ENCODE peak calls at places on chromosome 1, in eight cellular contexts. V is IMR-90; X is tibial nerve; S is BJ; Z is uterus; T is body of pancreas; G is CD4-positive, alpha-beta memory T cell; Y is AG04449. H is an unnamed sample.
A peak's percentile ranks its signal among the peaks of the same experiment; 100 is the strongest.

GRCh38 chr1:120179420-120180348 is 3.4 kb upstream of the SEC22B start:
- DNase-seq in T (peak; percentile 14), V (peak; percentile 90), G (no peak), S (peak; percentile 17), Z (peak; percentile 43), Y (peak; percentile 66), X (no peak), H (peak; percentile 14)

GRCh38 chr1:41366428-41367101 is 5.3 kb downstream of the FOXO6 start:
- DNase-seq in G (peak; percentile 55), Y (no peak), Z (no peak), V (no peak), X (no peak), T (peak; percentile 41), S (no peak), H (peak; percentile 17)

GRCh38 chr1:167263344-167263743 is 42.7 kb downstream of the POU2F1 start:
- DNase-seq in S (no peak), X (no peak), T (no peak), V (no peak), G (no peak), Z (no peak), Y (no peak), H (no peak)

GRCh38 chr1:183443025-183443424 is 24.8 kb upstream of the NMNAT2 start:
- DNase-seq in Z (no peak), S (no peak), T (no peak), X (no peak), V (no peak), Y (no peak), G (no peak), H (no peak)

GRCh38 chr1:110645172-110645571 is 29.6 kb downstream of the KCNA3 start:
- DNase-seq in Z (no peak), T (no peak), Y (no peak), G (no peak), S (no peak), X (no peak), V (no peak), H (no peak)

GRCh38 chr1:6783956-6784559 is 1.2 kb upstream of the CAMTA1 start:
- DNase-seq in V (no peak), G (no peak), T (no peak), S (no peak), Y (no peak), Z (no peak), X (no peak), H (no peak)

GRCh38 chr1:47894718-47895393 is 102.3 kb downstream of the TRABD2B start:
- DNase-seq in X (no peak), S (no peak), G (no peak), Y (no peak), Z (no peak), T (no peak), V (peak; percentile 4), H (peak; percentile 94)

GRCh38 chr1:94418664-94419655 is 771 bp downstream of the ABCD3 start:
- DNase-seq in S (no peak), T (peak; percentile 60), V (peak; percentile 24), G (no peak), Y (no peak), Z (peak; percentile 51), X (peak; percentile 51), H (peak; percentile 64)

GRCh38 chr1:225777058-225777582 is 506 bp upstream of the SRP9 start:
- DNase-seq in Y (no peak), T (no peak), G (no peak), X (no peak), Z (no peak), V (no peak), S (no peak), H (no peak)

DNA sequence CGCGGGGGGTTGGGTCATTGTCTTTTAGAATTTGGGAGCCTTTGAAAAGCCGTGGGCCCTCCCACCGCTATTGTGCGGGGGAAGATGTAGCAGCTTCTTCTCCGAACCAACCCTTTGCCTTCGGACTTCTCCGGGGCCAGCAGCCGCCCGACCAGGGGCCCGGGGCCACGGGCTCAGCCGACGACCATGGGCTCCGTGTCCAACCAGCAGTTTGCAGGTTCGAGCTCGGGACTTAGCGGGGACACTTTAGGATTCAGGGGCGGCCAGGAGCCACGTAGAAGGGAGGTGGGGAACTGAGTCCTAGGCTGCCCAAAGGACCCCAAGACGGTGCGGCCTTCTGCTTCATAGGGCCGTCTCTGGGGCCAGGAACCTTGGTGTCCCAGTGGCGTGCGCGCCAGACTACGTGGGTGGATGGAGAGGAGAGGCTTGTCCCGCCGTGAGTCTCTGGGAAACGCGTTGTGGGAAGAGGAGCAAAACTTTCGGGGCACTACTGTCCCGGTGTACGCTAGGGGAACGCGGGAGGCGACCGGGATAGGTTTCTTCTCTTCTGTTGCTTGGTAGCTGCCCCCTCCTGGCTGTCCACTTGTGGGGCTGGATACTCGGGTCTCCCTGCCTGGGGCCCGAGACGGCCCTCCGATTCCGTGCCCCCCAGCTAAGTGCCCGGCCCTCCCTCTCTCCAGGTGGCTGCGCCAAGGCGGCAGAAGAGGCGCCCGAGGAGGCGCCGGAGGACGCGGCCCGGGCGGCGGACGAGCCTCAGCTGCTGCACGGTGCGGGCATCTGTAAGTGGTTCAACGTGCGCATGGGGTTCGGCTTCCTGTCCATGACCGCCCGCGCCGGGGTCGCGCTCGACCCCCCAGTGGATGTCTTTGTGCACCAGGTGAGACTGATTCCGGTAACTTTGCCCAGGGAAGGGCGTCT is at the start of gene LIN28A:
- DNase-seq in G (no peak), T (no peak), X (no peak), S (no peak), Y (no peak), Z (no peak), V (no peak), H (no peak)
- H3K4me3 ChIP-seq in G (no peak within 1 kb of the TSS), T (no peak within 1 kb of the TSS), X (no peak within 1 kb of the TSS), S (no peak within 1 kb of the TSS), Y (no peak within 1 kb of the TSS), Z (no peak within 1 kb of the TSS), V (no peak within 1 kb of the TSS), H (no peak within 1 kb of the TSS)

GRCh38 chr1:32758177-32758794 is 55.7 kb upstream of the SYNC start:
- DNase-seq in Y (no peak), T (no peak), S (no peak), X (no peak), G (no peak), V (no peak), Z (no peak), H (no peak)

GRCh38 chr1:32759997-32760623 is 57.0 kb downstream of the YARS1 start:
- DNase-seq in Y (no peak), Z (peak; percentile 73), G (no peak), T (peak; percentile 98), X (no peak), S (no peak), V (peak; percentile 50), H (peak; percentile 98)

GRCh38 chr1:32758795-32759430 is 56.3 kb upstream of the SYNC start:
- DNase-seq in G (no peak), S (no peak), V (no peak), T (no peak), X (no peak), Z (no peak), Y (no peak), H (peak; percentile 58)

GRCh38 chr1:32761253-32761877 is 55.8 kb downstream of the YARS1 start:
- DNase-seq in T (peak; percentile 87), S (no peak), G (no peak), Y (no peak), X (peak; percentile 57), Z (peak; percentile 65), V (peak; percentile 81), H (peak; percentile 84)

GRCh38 chr1:32759521-32759980 is 57.0 kb upstream of the SYNC start:
- DNase-seq in X (no peak), Y (no peak), S (no peak), V (no peak), Z (no peak), G (no peak), T (peak; percentile 85), H (peak; percentile 96)
- H3K4me3 ChIP-seq in X (no peak overlapping the region), Y (no peak overlapping the region), S (no peak overlapping the region), V (no peak overlapping the region), Z (no peak overlapping the region), G (no peak overlapping the region), T (no peak overlapping the region), H (no peak overlapping the region)

GRCh38 chr1:55210990-55211389 is 4.2 kb downstream of the USP24 start:
- DNase-seq in Z (no peak), X (no peak), Y (no peak), T (no peak), S (no peak), G (no peak), V (no peak), H (no peak)

GRCh38 chr1:55213029-55213884 is 1.9 kb downstream of the USP24 start:
- DNase-seq in T (no peak), G (no peak), Z (no peak), S (no peak), X (no peak), V (no peak), Y (no peak), H (peak; percentile 9)

GRCh38 chr1:55212349-55213028 is 2.7 kb downstream of the USP24 start:
- DNase-seq in X (no peak), S (no peak), Y (no peak), Z (no peak), V (no peak), T (no peak), G (no peak), H (peak; percentile 30)

GRCh38 chr1:55211909-55212308 is 3.3 kb downstream of the USP24 start:
- DNase-seq in G (no peak), S (no peak), Z (no peak), X (no peak), Y (no peak), T (no peak), V (no peak), H (peak; percentile 15)

DNA sequence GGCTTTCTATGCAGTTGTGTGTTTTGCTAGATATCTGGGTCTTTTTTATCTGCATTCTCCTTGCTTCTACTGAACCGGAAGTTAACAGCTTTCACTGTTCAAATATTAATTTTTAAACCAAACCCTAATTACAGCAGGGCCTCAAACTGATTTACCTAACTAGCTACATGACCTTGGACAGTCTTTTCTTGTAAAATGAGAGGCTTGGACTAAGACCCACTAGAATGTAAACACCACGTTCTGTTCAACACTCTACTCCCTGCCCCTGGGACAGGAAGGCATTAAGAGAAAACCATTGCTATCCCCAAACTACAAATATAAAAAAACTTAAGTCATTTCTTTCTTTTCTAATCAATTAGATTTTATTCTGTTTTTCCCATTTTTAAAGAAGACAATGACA is 3.7 kb downstream of the USP24 start:
- DNase-seq in V (peak; percentile 44), S (no peak), G (no peak), X (no peak), Z (no peak), T (no peak), Y (no peak), H (peak; percentile 15)
- H3K4me3 ChIP-seq in V (no peak overlapping the region), S (no peak overlapping the region), G (peak overlapping the region; percentile 19), X (no peak overlapping the region), Z (no peak overlapping the region), T (no peak overlapping the region), Y (no peak overlapping the region), H (no peak overlapping the region)

GRCh38 chr1:3668148-3668547 is 15.8 kb downstream of the TP73 start:
- DNase-seq in S (no peak), V (no peak), G (no peak), T (no peak), X (no peak), Y (no peak), Z (no peak), H (no peak)

GRCh38 chr1:3669971-3670431 is 17.7 kb downstream of the TP73 start:
- DNase-seq in S (no peak), Y (no peak), V (no peak), Z (no peak), T (no peak), G (no peak), X (no peak), H (no peak)

GRCh38 chr1:3669421-3669821 is 17.1 kb downstream of the TP73 start:
- DNase-seq in S (no peak), Y (no peak), V (no peak), G (no peak), X (no peak), T (no peak), Z (no peak), H (no peak)

GRCh38 chr1:3670823-3671251 is 18.5 kb downstream of the TP73 start:
- DNase-seq in S (no peak), T (no peak), X (no peak), V (no peak), Y (no peak), G (no peak), Z (no peak), H (no peak)

GRCh38 chr1:3668585-3669300 is 16.4 kb downstream of the TP73 start:
- DNase-seq in S (no peak), T (peak; percentile 96), X (peak; percentile 23), Z (no peak), Y (no peak), V (no peak), G (no peak), H (peak; percentile 89)
- H3K4me3 ChIP-seq in S (no peak overlapping the region), T (no peak overlapping the region), X (no peak overlapping the region), Z (no peak overlapping the region), Y (no peak overlapping the region), V (no peak overlapping the region), G (no peak overlapping the region), H (no peak overlapping the region)